ENCODE peak calls at places on chromosomes 4 and X, in four cellular contexts. I is HepG2, J is SK-N-SH, A is WTC11. V is an unnamed sample.

GRCh38 chrX:150730719-150731118 is 37.5 kb downstream of the MTMR1 start:
- DNase-seq in I (no peak), J (no peak), A (no peak), V (no peak)

GRCh38 chr4:145937990-145938611 is 522 bp downstream of the ZNF827 start:
- DNase-seq in I (no peak), J (peak; percentile 60), A (peak; percentile 29), V (no peak)

GRCh38 chrX:115957862-115958490 is 212.6 kb upstream of the AGTR2 start:
- DNase-seq in I (peak; percentile 21), J (peak; percentile 41), A (peak; percentile 36), V (no peak)

GRCh38 chr4:143559757-143560147 is 46.2 kb downstream of the SMARCA5 start:
- DNase-seq in I (no peak), J (peak; percentile 53), A (no peak), V (no peak)

GRCh38 chr4:106365613-106366012 is 3.0 kb downstream of the GIMD1 start:
- DNase-seq in I (peak; percentile 89), J (no peak), A (no peak), V (no peak)

GRCh38 chrX:37787353-37787869 is 7.6 kb downstream of the CYBB start:
- DNase-seq in I (no peak), J (no peak), A (no peak), V (no peak)

GRCh38 chrX:9465380-9466114 is 689 bp downstream of the TBL1X start:
- DNase-seq in I (no peak), J (peak; percentile 50), A (peak; percentile 25), V (peak; percentile 32)

GRCh38 chrX:16511776-16512400 is 138.1 kb upstream of the S100G start:
- DNase-seq in I (no peak), J (no peak), A (no peak), V (no peak)

GRCh38 chr4:15476396-15476795 is 6.7 kb downstream of the CC2D2A start:
- DNase-seq in I (no peak), J (no peak), A (no peak), V (no peak)

GRCh38 chrX:9312922-9313867 is 151.7 kb upstream of the TBL1X start:
- DNase-seq in I (peak; percentile 13), J (peak; percentile 43), A (peak; percentile 61), V (peak; percentile 62)

GRCh38 chr4:38664704-38665401 is 854 bp downstream of the KLF3 start:
- DNase-seq in I (peak; percentile 52), J (peak; percentile 78), A (peak; percentile 56), V (peak; percentile 60)

GRCh38 chr4:178090640-178091411 is 648.6 kb upstream of the AGA start:
- DNase-seq in I (no peak), J (peak; percentile 2), A (peak; percentile 15), V (no peak)

GRCh38 chrX:23392195-23392594 is 57.5 kb downstream of the PTCHD1 start:
- DNase-seq in I (no peak), J (no peak), A (no peak), V (no peak)

GRCh38 chr4:175790067-175790466 is 22.0 kb downstream of the GPM6A start:
- DNase-seq in I (no peak), J (no peak), A (no peak), V (no peak)

GRCh38 chrX:81174286-81174685 is 27.4 kb downstream of the HMGN5 start:
- DNase-seq in I (peak; percentile 3), J (no peak), A (no peak), V (no peak)

GRCh38 chrX:107542500-107542899 is 85.8 kb upstream of the PRPS1 start:
- DNase-seq in I (peak; percentile 34), J (peak; percentile 19), A (peak; percentile 14), V (peak; percentile 3)

GRCh38 chrX:13669246-13669689 is 16.3 kb downstream of the TCEANC start:
- DNase-seq in I (peak; percentile 52), J (no peak), A (no peak), V (peak; percentile 49)

GRCh38 chr4:38177792-38178665 is 217.8 kb downstream of the PTTG2 start:
- DNase-seq in I (no peak), J (no peak), A (no peak), V (peak; percentile 73)

GRCh38 chr4:74311696-74312313 is 3.5 kb downstream of the EPGN start:
- DNase-seq in I (peak; percentile 46), J (peak; percentile 7), A (no peak), V (peak; percentile 67)

GRCh38 chr4:145035494-145036136 is 62.4 kb downstream of the ANAPC10 start:
- DNase-seq in I (no peak), J (no peak), A (no peak), V (no peak)

GRCh38 chrX:91434351-91435168 is at the start of gene PABPC5:
- DNase-seq in I (no peak), J (peak; percentile 70), A (peak; percentile 80), V (no peak)

GRCh38 chr4:52051213-52051614 is at the start of gene SPATA18:
- DNase-seq in I (no peak), J (peak; percentile 61), A (peak; percentile 19), V (no peak)

GRCh38 chr4:102778720-102779119 is 18.0 kb upstream of the MANBA start:
- DNase-seq in I (peak; percentile 85), J (no peak), A (no peak), V (no peak)

GRCh38 chrX:76253432-76253831 is 80.6 kb downstream of the PBDC1 start:
- DNase-seq in I (peak; percentile 45), J (peak; percentile 24), A (peak; percentile 28), V (peak; percentile 9)

GRCh38 chr4:7054106-7054880 is 11.1 kb downstream of the TADA2B start:
- DNase-seq in I (no peak), J (no peak), A (no peak), V (no peak)

GRCh38 chrX:30504309-30504708 is 73.3 kb downstream of the TASL start:
- DNase-seq in I (peak; percentile 20), J (peak; percentile 8), A (no peak), V (peak; percentile 8)
- TF ChIP-seq FOXJ3 in I (no peak), J (no peak), A (no peak), V (no peak)

GRCh38 chr4:152281822-152282221 is 254.1 kb downstream of the FBXW7 start:
- DNase-seq in I (no peak), J (no peak), A (no peak), V (no peak)

GRCh38 chr4:152278505-152279301 is 257.2 kb downstream of the FBXW7 start:
- DNase-seq in I (no peak), J (no peak), A (peak; percentile 51), V (no peak)

GRCh38 chr4:152277333-152277732 is 258.6 kb downstream of the FBXW7 start:
- DNase-seq in I (no peak), J (no peak), A (no peak), V (no peak)

GRCh38 chr4:152281211-152281610 is 254.7 kb downstream of the FBXW7 start:
- DNase-seq in I (no peak), J (no peak), A (no peak), V (no peak)

DNA sequence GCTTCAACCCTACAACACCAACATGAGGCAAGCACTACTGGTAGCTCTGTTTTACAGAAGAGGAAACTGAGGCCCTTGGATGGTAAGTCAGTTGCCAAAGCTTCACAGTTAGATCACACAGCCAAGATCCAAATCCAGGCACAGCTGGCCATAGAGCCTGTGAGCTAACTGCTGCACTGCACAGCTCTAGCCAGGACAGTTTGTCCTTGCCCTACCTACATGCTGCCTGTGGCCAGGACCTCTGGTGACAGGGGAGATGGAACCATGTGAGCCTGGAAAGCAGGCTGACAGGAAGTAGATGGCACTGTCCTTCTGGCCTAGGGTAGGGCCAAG is 257.8 kb downstream of the FBXW7 start:
- DNase-seq in I (no peak), J (no peak), A (no peak), V (no peak)
- TF ChIP-seq FOXJ3 in I (no peak), J (no peak), A (no peak), V (no peak)

GRCh38 chr4:26584725-26585124 is 841 bp downstream of the TBC1D19 start:
- DNase-seq in I (no peak), J (no peak), A (no peak), V (no peak)
- TF ChIP-seq FOXJ3 in I (no peak), J (no peak), A (no peak), V (no peak)

GRCh38 chr4:11313157-11313943 is 115.3 kb downstream of the HS3ST1 start:
- DNase-seq in I (no peak), J (no peak), A (no peak), V (no peak)
- TF ChIP-seq FOXJ3 in I (no peak), J (no peak), A (no peak), V (no peak)

DNA sequence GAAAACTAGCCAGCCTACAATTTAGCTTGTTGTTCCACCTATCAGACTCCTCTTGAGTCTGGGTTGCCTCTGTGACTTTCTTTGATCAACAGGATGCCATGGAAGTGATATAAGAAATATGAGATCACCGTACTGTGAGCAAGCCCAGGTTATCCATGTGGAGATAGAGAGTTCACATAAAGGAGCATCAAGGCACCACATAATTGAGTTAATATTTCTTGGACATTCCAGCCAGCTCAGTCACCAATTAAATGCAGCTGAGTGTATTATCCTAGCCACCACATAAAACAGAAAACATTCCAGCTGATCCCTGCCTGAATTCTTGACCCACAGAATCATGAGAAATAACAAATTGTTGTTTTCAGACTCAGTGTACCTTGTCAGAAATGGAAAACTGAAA is 253.6 kb downstream of the PPP1R2C start:
- DNase-seq in I (no peak), J (no peak), A (no peak), V (no peak)
- TF ChIP-seq FOXJ3 in I (no peak), J (no peak), A (no peak), V (no peak)

GRCh38 chrX:138020941-138021340 is 455.0 kb downstream of the ZIC3 start:
- DNase-seq in I (no peak), J (no peak), A (no peak), V (no peak)

GRCh38 chrX:138031715-138032114 is 465.8 kb downstream of the ZIC3 start:
- DNase-seq in I (no peak), J (no peak), A (no peak), V (no peak)

DNA sequence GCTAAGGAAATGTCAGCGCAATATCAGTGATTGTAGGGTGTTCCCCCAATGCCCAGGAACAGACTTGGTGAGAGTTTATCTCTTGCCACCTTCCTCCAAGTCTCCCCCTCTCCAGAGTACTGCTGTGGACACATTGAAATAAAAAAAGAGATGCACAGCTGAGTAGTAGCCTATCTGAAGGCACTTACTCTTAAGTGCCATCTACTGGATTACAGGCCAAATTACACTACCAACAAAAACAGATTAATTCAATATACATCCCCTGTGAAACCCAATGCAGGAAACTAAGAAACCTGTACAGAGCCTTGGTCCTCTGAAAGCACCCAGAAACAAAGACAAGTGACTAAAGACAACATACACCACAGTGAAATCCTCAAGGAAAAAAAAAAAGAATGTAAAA is 460.3 kb downstream of the ZIC3 start:
- DNase-seq in I (no peak), J (peak; percentile 27), A (no peak), V (no peak)
- TF ChIP-seq FOXJ3 in I (no peak), J (no peak), A (no peak), V (no peak)

DNA sequence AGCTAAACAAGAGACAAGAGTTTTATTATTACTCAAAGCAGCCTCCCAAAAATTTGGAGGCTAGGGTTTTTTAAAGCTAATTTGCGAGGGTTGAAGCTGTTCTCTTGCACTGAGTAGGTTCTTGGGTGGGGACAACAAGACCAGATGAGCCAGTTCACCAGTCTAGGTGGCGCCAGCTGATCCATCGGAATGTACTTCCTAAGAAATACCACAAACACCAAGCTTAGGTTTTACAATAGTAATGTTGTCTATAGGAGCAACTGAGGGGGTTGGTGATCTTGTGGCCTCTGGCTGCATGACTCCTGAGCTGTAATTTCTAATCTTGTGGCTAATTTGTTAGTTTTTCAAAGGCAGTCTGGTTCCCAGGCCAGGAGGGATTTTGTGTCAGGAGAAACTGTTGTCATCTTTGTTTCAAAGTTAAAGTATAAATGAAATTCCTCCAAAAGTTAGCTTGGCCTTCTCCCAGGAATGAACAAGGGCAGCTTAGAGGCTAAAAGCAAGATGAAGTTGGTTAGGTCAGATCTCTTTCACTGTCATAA is 130.6 kb downstream of the SLC7A11 start:
- DNase-seq in I (peak; percentile 59), J (no peak), A (peak; percentile 32), V (no peak)
- TF ChIP-seq FOXJ3 in I (no peak), J (no peak), A (no peak), V (no peak)